ENCODE peak calls at places on chromosome X, in seven cellular contexts. One of them, this sample, is unnamed.

GRCh38 chrX:6227445-6227820 is 1.2 kb downstream of the NLGN4X start:
- DNase-seq in neural crest cell: peak
- DNase-seq in BE2C: no peak
- DNase-seq in A549: no peak
- DNase-seq in H9: no peak
- DNase-seq in IMR-90: no peak
- DNase-seq in fibroblast of lung: no peak
- DNase-seq in this sample: peak

GRCh38 chrX:2449135-2449886 is 51.5 kb downstream of the DHRSX start:
- DNase-seq in neural crest cell: no peak
- DNase-seq in BE2C: no peak
- DNase-seq in A549: no peak
- DNase-seq in H9: no peak
- DNase-seq in IMR-90: no peak
- DNase-seq in fibroblast of lung: no peak
- DNase-seq in this sample: no peak

GRCh38 chrX:19751068-19751467 is 136.3 kb downstream of the SH3KBP1 start:
- DNase-seq in neural crest cell: no peak
- DNase-seq in BE2C: no peak
- DNase-seq in A549: no peak
- DNase-seq in H9: no peak
- DNase-seq in IMR-90: no peak
- DNase-seq in fibroblast of lung: no peak
- DNase-seq in this sample: no peak

GRCh38 chrX:7190157-7190556 is 42.2 kb upstream of the PUDP start:
- DNase-seq in neural crest cell: no peak
- DNase-seq in BE2C: no peak
- DNase-seq in A549: no peak
- DNase-seq in H9: no peak
- DNase-seq in IMR-90: no peak
- DNase-seq in fibroblast of lung: no peak
- DNase-seq in this sample: no peak

GRCh38 chrX:109936114-109936513 is 66.8 kb upstream of the TMEM164 start:
- DNase-seq in neural crest cell: no peak
- DNase-seq in BE2C: no peak
- DNase-seq in A549: no peak
- DNase-seq in H9: no peak
- DNase-seq in IMR-90: peak
- DNase-seq in fibroblast of lung: peak
- DNase-seq in this sample: no peak

GRCh38 chrX:37776283-37776986 is 3.4 kb upstream of the CYBB start:
- DNase-seq in neural crest cell: no peak
- DNase-seq in BE2C: no peak
- DNase-seq in A549: no peak
- DNase-seq in H9: no peak
- DNase-seq in IMR-90: no peak
- DNase-seq in fibroblast of lung: no peak
- DNase-seq in this sample: no peak

GRCh38 chrX:477441-478012 is 90.8 kb upstream of the PPP2R3B start:
- DNase-seq in neural crest cell: no peak
- DNase-seq in BE2C: no peak
- DNase-seq in A549: no peak
- DNase-seq in H9: no peak
- DNase-seq in IMR-90: no peak
- DNase-seq in fibroblast of lung: no peak
- DNase-seq in this sample: no peak

GRCh38 chrX:66632473-66632872 is 6.4 kb downstream of the EDA2R start:
- DNase-seq in neural crest cell: no peak
- DNase-seq in BE2C: no peak
- DNase-seq in A549: no peak
- DNase-seq in H9: no peak
- DNase-seq in IMR-90: peak
- DNase-seq in fibroblast of lung: no peak
- DNase-seq in this sample: no peak

GRCh38 chrX:2488621-2489285 is 12.0 kb downstream of the DHRSX start:
- DNase-seq in neural crest cell: no peak
- DNase-seq in BE2C: no peak
- DNase-seq in A549: no peak
- DNase-seq in H9: no peak
- DNase-seq in IMR-90: no peak
- DNase-seq in fibroblast of lung: no peak
- DNase-seq in this sample: peak

GRCh38 chrX:16547644-16548043 is 102.3 kb upstream of the S100G start:
- DNase-seq in neural crest cell: no peak
- DNase-seq in BE2C: no peak
- DNase-seq in A549: no peak
- DNase-seq in H9: no peak
- DNase-seq in IMR-90: no peak
- DNase-seq in fibroblast of lung: no peak
- DNase-seq in this sample: no peak

GRCh38 chrX:97850911-97851310 is 967.2 kb downstream of the RPA4 start:
- DNase-seq in neural crest cell: no peak
- DNase-seq in BE2C: no peak
- DNase-seq in A549: no peak
- DNase-seq in H9: no peak
- DNase-seq in IMR-90: peak
- DNase-seq in fibroblast of lung: no peak
- DNase-seq in this sample: no peak

GRCh38 chrX:139811942-139812629 is 104.1 kb upstream of the MCF2 start:
- DNase-seq in neural crest cell: no peak
- DNase-seq in BE2C: no peak
- DNase-seq in A549: no peak
- DNase-seq in H9: no peak
- DNase-seq in IMR-90: no peak
- DNase-seq in fibroblast of lung: no peak
- DNase-seq in this sample: peak

GRCh38 chrX:34656842-34657780 is at the start of gene TMEM47:
- DNase-seq in neural crest cell: peak
- DNase-seq in BE2C: peak
- DNase-seq in A549: peak
- DNase-seq in H9: peak
- DNase-seq in IMR-90: peak
- DNase-seq in fibroblast of lung: peak
- DNase-seq in this sample: no peak

GRCh38 chrX:66164470-66164869 is 423 bp downstream of the HEPH start:
- DNase-seq in neural crest cell: no peak
- DNase-seq in BE2C: no peak
- DNase-seq in A549: no peak
- DNase-seq in H9: no peak
- DNase-seq in IMR-90: no peak
- DNase-seq in fibroblast of lung: no peak
- DNase-seq in this sample: no peak

GRCh38 chrX:25873196-25873595 is 264.9 kb upstream of the MAGEB18 start:
- DNase-seq in neural crest cell: no peak
- DNase-seq in BE2C: no peak
- DNase-seq in A549: no peak
- DNase-seq in H9: no peak
- DNase-seq in IMR-90: no peak
- DNase-seq in fibroblast of lung: peak
- DNase-seq in this sample: no peak

GRCh38 chrX:113274801-113275200 is 434.2 kb upstream of the AMOT start:
- DNase-seq in neural crest cell: no peak
- DNase-seq in BE2C: no peak
- DNase-seq in A549: no peak
- DNase-seq in H9: no peak
- DNase-seq in IMR-90: no peak
- DNase-seq in fibroblast of lung: no peak
- DNase-seq in this sample: no peak

GRCh38 chrX:18793601-18794089 is 86.2 kb downstream of the PPEF1 start:
- DNase-seq in neural crest cell: no peak
- DNase-seq in BE2C: no peak
- DNase-seq in A549: peak
- DNase-seq in H9: peak
- DNase-seq in IMR-90: no peak
- DNase-seq in fibroblast of lung: peak
- DNase-seq in this sample: no peak

GRCh38 chrX:140766024-140766611 is 56.6 kb downstream of the LINC00632 start:
- DNase-seq in neural crest cell: peak
- DNase-seq in BE2C: peak
- DNase-seq in A549: peak
- DNase-seq in H9: peak
- DNase-seq in IMR-90: peak
- DNase-seq in fibroblast of lung: peak
- DNase-seq in this sample: peak

GRCh38 chrX:68599256-68600152 is 48.0 kb upstream of the STARD8 start:
- DNase-seq in neural crest cell: no peak
- DNase-seq in BE2C: peak
- DNase-seq in A549: peak
- DNase-seq in H9: no peak
- DNase-seq in IMR-90: peak
- DNase-seq in fibroblast of lung: peak
- DNase-seq in this sample: no peak

GRCh38 chrX:135973548-135974278 is at the start of gene MMGT1:
- DNase-seq in neural crest cell: peak
- DNase-seq in BE2C: peak
- DNase-seq in A549: peak
- DNase-seq in H9: peak
- DNase-seq in IMR-90: peak
- DNase-seq in fibroblast of lung: peak
- DNase-seq in this sample: peak

GRCh38 chrX:5823861-5824260 is 404.8 kb downstream of the NLGN4X start:
- DNase-seq in neural crest cell: no peak
- DNase-seq in BE2C: no peak
- DNase-seq in A549: no peak
- DNase-seq in H9: no peak
- DNase-seq in IMR-90: no peak
- DNase-seq in fibroblast of lung: no peak
- DNase-seq in this sample: no peak

GRCh38 chrX:13376857-13377441 is 57.1 kb upstream of the ATXN3L start:
- DNase-seq in neural crest cell: no peak
- DNase-seq in BE2C: no peak
- DNase-seq in A549: no peak
- DNase-seq in H9: no peak
- DNase-seq in IMR-90: peak
- DNase-seq in fibroblast of lung: peak
- DNase-seq in this sample: peak

GRCh38 chrX:28586891-28587635 is at the start of gene IL1RAPL1:
- DNase-seq in neural crest cell: peak
- DNase-seq in BE2C: no peak
- DNase-seq in A549: peak
- DNase-seq in H9: no peak
- DNase-seq in IMR-90: peak
- DNase-seq in fibroblast of lung: peak
- DNase-seq in this sample: no peak

GRCh38 chrX:9279271-9279596 is 185.6 kb upstream of the TBL1X start:
- DNase-seq in neural crest cell: no peak
- DNase-seq in BE2C: no peak
- DNase-seq in A549: no peak
- DNase-seq in H9: no peak
- DNase-seq in IMR-90: peak
- DNase-seq in fibroblast of lung: peak
- DNase-seq in this sample: no peak

GRCh38 chrX:120301497-120301896 is 9.8 kb downstream of the TMEM255A start:
- DNase-seq in neural crest cell: no peak
- DNase-seq in BE2C: no peak
- DNase-seq in A549: no peak
- DNase-seq in H9: no peak
- DNase-seq in IMR-90: no peak
- DNase-seq in fibroblast of lung: no peak
- DNase-seq in this sample: no peak
- TF ChIP-seq CTCF in neural crest cell: no peak
- TF ChIP-seq CTCF in BE2C: no peak
- TF ChIP-seq CTCF in A549: no peak
- TF ChIP-seq CTCF in H9: no peak
- TF ChIP-seq CTCF in IMR-90: no peak
- TF ChIP-seq CTCF in fibroblast of lung: no peak
- TF ChIP-seq CTCF in this sample: no peak

GRCh38 chrX:131826572-131826971 is 196.5 kb upstream of the STK26 start:
- DNase-seq in neural crest cell: no peak
- DNase-seq in BE2C: no peak
- DNase-seq in A549: no peak
- DNase-seq in H9: no peak
- DNase-seq in IMR-90: no peak
- DNase-seq in fibroblast of lung: no peak
- DNase-seq in this sample: no peak

GRCh38 chrX:131830400-131831184 is 192.5 kb upstream of the STK26 start:
- DNase-seq in neural crest cell: peak
- DNase-seq in BE2C: peak
- DNase-seq in A549: peak
- DNase-seq in H9: peak
- DNase-seq in IMR-90: peak
- DNase-seq in fibroblast of lung: peak
- DNase-seq in this sample: no peak

GRCh38 chrX:131828482-131828881 is 194.6 kb upstream of the STK26 start:
- DNase-seq in neural crest cell: no peak
- DNase-seq in BE2C: no peak
- DNase-seq in A549: no peak
- DNase-seq in H9: no peak
- DNase-seq in IMR-90: no peak
- DNase-seq in fibroblast of lung: no peak
- DNase-seq in this sample: no peak

GRCh38 chrX:131831185-131831520 is 191.9 kb upstream of the STK26 start:
- DNase-seq in neural crest cell: no peak
- DNase-seq in BE2C: no peak
- DNase-seq in A549: no peak
- DNase-seq in H9: no peak
- DNase-seq in IMR-90: peak
- DNase-seq in fibroblast of lung: no peak
- DNase-seq in this sample: no peak

GRCh38 chrX:131827935-131828334 is 195.2 kb upstream of the STK26 start:
- DNase-seq in neural crest cell: no peak
- DNase-seq in BE2C: peak
- DNase-seq in A549: peak
- DNase-seq in H9: peak
- DNase-seq in IMR-90: no peak
- DNase-seq in fibroblast of lung: no peak
- DNase-seq in this sample: no peak
- TF ChIP-seq CTCF in neural crest cell: peak
- TF ChIP-seq CTCF in BE2C: peak
- TF ChIP-seq CTCF in A549: no peak
- TF ChIP-seq CTCF in H9: peak
- TF ChIP-seq CTCF in IMR-90: peak
- TF ChIP-seq CTCF in fibroblast of lung: no peak
- TF ChIP-seq CTCF in this sample: peak

DNA sequence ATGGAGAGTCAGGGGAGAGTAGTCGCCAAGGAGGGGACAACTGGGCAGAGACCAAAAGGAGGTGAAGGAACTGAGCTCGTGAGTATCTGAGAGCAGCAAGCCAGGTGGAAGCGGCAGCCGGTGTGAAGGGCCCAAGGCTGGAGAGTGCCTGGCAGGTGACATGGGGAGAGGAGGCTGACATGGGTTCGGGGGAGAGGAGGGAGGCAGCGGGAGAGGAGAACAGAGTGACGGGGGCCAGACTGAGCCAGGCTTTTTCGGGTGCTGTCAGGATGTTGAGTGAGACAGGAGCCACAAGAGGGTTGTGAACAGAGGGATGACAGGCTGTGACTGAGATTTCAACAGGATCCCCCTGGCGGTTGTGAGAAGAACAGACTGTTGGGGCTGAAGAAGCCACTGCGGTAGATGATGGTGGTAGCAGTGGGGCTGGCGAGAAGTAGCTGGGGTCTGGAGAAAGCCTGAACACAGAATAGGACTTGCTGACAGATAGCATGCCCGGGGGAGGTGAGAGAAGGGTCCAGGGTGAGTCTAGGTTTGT is 5.7 kb downstream of the ELK1 start:
- DNase-seq in neural crest cell: peak
- DNase-seq in BE2C: peak
- DNase-seq in A549: peak
- DNase-seq in H9: peak
- DNase-seq in IMR-90: peak
- DNase-seq in fibroblast of lung: peak
- DNase-seq in this sample: no peak
- TF ChIP-seq CTCF in neural crest cell: peak
- TF ChIP-seq CTCF in BE2C: peak
- TF ChIP-seq CTCF in A549: peak
- TF ChIP-seq CTCF in H9: peak
- TF ChIP-seq CTCF in IMR-90: peak
- TF ChIP-seq CTCF in fibroblast of lung: peak
- TF ChIP-seq CTCF in this sample: no peak

GRCh38 chrX:120664081-120664480 is 34.2 kb upstream of the C1GALT1C1 start:
- DNase-seq in neural crest cell: no peak
- DNase-seq in BE2C: no peak
- DNase-seq in A549: peak
- DNase-seq in H9: no peak
- DNase-seq in IMR-90: peak
- DNase-seq in fibroblast of lung: peak
- DNase-seq in this sample: no peak
- TF ChIP-seq CTCF in neural crest cell: no peak
- TF ChIP-seq CTCF in BE2C: no peak
- TF ChIP-seq CTCF in A549: peak
- TF ChIP-seq CTCF in H9: no peak
- TF ChIP-seq CTCF in IMR-90: peak
- TF ChIP-seq CTCF in fibroblast of lung: no peak
- TF ChIP-seq CTCF in this sample: no peak